ENCODE peak calls at places on chromosomes 5 and 9, in seven cellular contexts. W, K, R, E, Z, S and P are unnamed samples.

GRCh38 chr9:118058227-118058626 is 354.0 kb downstream of the TLR4 start:
- DNase-seq in W (no peak), K (no peak), R (no peak), E (no peak), Z (no peak), S (no peak), P (no peak)

GRCh38 chr5:1101991-1102713 is 9.7 kb downstream of the SLC12A7 start:
- DNase-seq in W (no peak), K (no peak), R (no peak), E (no peak), Z (no peak), S (no peak), P (peak)

GRCh38 chr5:135010502-135011354 is 23.3 kb downstream of the PITX1 start:
- DNase-seq in W (no peak), K (no peak), R (no peak), E (no peak), Z (no peak), S (no peak), P (no peak)

GRCh38 chr5:11483630-11484029 is 420.6 kb downstream of the CTNND2 start:
- DNase-seq in W (no peak), K (no peak), R (no peak), E (no peak), Z (no peak), S (no peak), P (no peak)

GRCh38 chr5:87195104-87195581 is 72.5 kb upstream of the RASA1 start:
- DNase-seq in W (no peak), K (peak), R (no peak), E (peak), Z (peak), S (no peak), P (peak)

GRCh38 chr9:91421987-91422765 is 1.5 kb downstream of the NFIL3 start:
- DNase-seq in W (no peak), K (peak), R (no peak), E (no peak), Z (no peak), S (no peak), P (peak)

GRCh38 chr5:137486707-137487106 is 12.4 kb downstream of the SPOCK1 start:
- DNase-seq in W (peak), K (peak), R (no peak), E (no peak), Z (peak), S (no peak), P (no peak)

GRCh38 chr5:9339206-9339818 is 206.6 kb downstream of the SEMA5A start:
- DNase-seq in W (no peak), K (no peak), R (peak), E (no peak), Z (no peak), S (no peak), P (no peak)

GRCh38 chr5:172427202-172427601 is 27.1 kb downstream of the SH3PXD2B start:
- DNase-seq in W (no peak), K (no peak), R (no peak), E (no peak), Z (no peak), S (no peak), P (no peak)

GRCh38 chr5:14591548-14591947 is 10.0 kb downstream of the OTULINL start:
- DNase-seq in W (no peak), K (peak), R (no peak), E (no peak), Z (no peak), S (no peak), P (peak)

GRCh38 chr9:115008536-115008935 is 78.1 kb upstream of the TNFSF8 start:
- DNase-seq in W (peak), K (peak), R (no peak), E (peak), Z (no peak), S (no peak), P (peak)

GRCh38 chr5:8508196-8508595 is 639.2 kb downstream of the MTRR start:
- DNase-seq in W (no peak), K (no peak), R (no peak), E (no peak), Z (no peak), S (no peak), P (no peak)

GRCh38 chr5:139246394-139246793 is 47.1 kb upstream of the MATR3 start:
- DNase-seq in W (no peak), K (peak), R (peak), E (no peak), Z (no peak), S (no peak), P (peak)

GRCh38 chr9:98495530-98495929 is 213.2 kb downstream of the GABBR2 start:
- DNase-seq in W (no peak), K (no peak), R (no peak), E (no peak), Z (no peak), S (no peak), P (no peak)

GRCh38 chr5:111953351-111954127 is 196.5 kb upstream of the NREP start:
- DNase-seq in W (peak), K (no peak), R (no peak), E (no peak), Z (no peak), S (no peak), P (no peak)

GRCh38 chr9:111298831-111299603 is 31.0 kb downstream of the OR2K2 start:
- DNase-seq in W (peak), K (peak), R (peak), E (peak), Z (peak), S (no peak), P (no peak)

GRCh38 chr5:140862441-140863295 is 6.1 kb upstream of the PCDHA11 start:
- DNase-seq in W (no peak), K (no peak), R (no peak), E (no peak), Z (no peak), S (no peak), P (no peak)

GRCh38 chr9:136626066-136626725 is 36.5 kb upstream of the EGFL7 start:
- DNase-seq in W (no peak), K (no peak), R (no peak), E (no peak), Z (no peak), S (no peak), P (no peak)

GRCh38 chr9:110099236-110099741 is 108.7 kb downstream of the C9orf152 start:
- DNase-seq in W (no peak), K (no peak), R (no peak), E (no peak), Z (no peak), S (no peak), P (no peak)